ENCODE peak calls at places on chromosomes 11 and 22, in five cellular contexts. S, F, D, K and A are unnamed samples.

GRCh38 chr11:43576834-43577521 is 103.6 kb upstream of the HSD17B12 start:
- DNase-seq in S (peak; percentile 62), F (peak; percentile 44), D (peak; percentile 12), K (peak; percentile 65), A (peak; percentile 48)

GRCh38 chr11:8031248-8032115 is 44.3 kb downstream of the EIF3F start:
- DNase-seq in S (no peak), F (no peak), D (no peak), K (peak; percentile 32), A (no peak)

GRCh38 chr22:47125603-47126002 is 363.2 kb downstream of the TBC1D22A start:
- DNase-seq in S (peak; percentile 27), F (no peak), D (peak; percentile 12), K (no peak), A (no peak)

GRCh38 chr22:43343262-43343988 is at the start of gene SCUBE1:
- DNase-seq in S (peak; percentile 17), F (peak; percentile 63), D (no peak), K (peak; percentile 71), A (peak; percentile 35)

GRCh38 chr11:41494716-41495115 is 35.3 kb upstream of the LRRC4C start:
- DNase-seq in S (no peak), F (no peak), D (no peak), K (no peak), A (no peak)

GRCh38 chr22:31692186-31692886 is 30.3 kb upstream of the PISD start:
- DNase-seq in S (no peak), F (no peak), D (no peak), K (no peak), A (no peak)

GRCh38 chr11:112771847-112772246 is 189.4 kb upstream of the NCAM1 start:
- DNase-seq in S (no peak), F (no peak), D (no peak), K (no peak), A (no peak)

GRCh38 chr11:61917357-61918109 is at the start of gene RAB3IL1:
- DNase-seq in S (peak; percentile 30), F (peak; percentile 56), D (no peak), K (peak; percentile 63), A (peak; percentile 79)

GRCh38 chr22:29151316-29151715 is 54.4 kb upstream of the EMID1 start:
- DNase-seq in S (no peak), F (peak; percentile 3), D (no peak), K (no peak), A (no peak)

GRCh38 chr22:48336339-48337060 is 1491.2 kb downstream of the BRD1 start:
- DNase-seq in S (no peak), F (no peak), D (no peak), K (no peak), A (no peak)

GRCh38 chr22:47921906-47922305 is 1159.5 kb downstream of the TBC1D22A start:
- DNase-seq in S (no peak), F (no peak), D (no peak), K (no peak), A (no peak)

GRCh38 chr11:112315057-112315720 is 54.5 kb upstream of the PLET1 start:
- DNase-seq in S (no peak), F (no peak), D (no peak), K (no peak), A (no peak)

GRCh38 chr11:118608268-118609214 is 1.1 kb downstream of the PHLDB1 start:
- DNase-seq in S (peak; percentile 49), F (peak; percentile 59), D (no peak), K (peak; percentile 76), A (peak; percentile 89)

GRCh38 chr11:8693010-8693551 is 10.5 kb downstream of the RPL27A start:
- DNase-seq in S (no peak), F (no peak), D (no peak), K (no peak), A (no peak)

GRCh38 chr22:38246692-38247091 is 26.1 kb downstream of the TMEM184B start:
- DNase-seq in S (no peak), F (no peak), D (no peak), K (no peak), A (peak; percentile 64)

GRCh38 chr22:38240734-38241252 is 32.0 kb downstream of the TMEM184B start:
- DNase-seq in S (peak; percentile 73), F (peak; percentile 71), D (peak; percentile 69), K (peak; percentile 61), A (no peak)

GRCh38 chr22:38244106-38244505 is 28.7 kb downstream of the TMEM184B start:
- DNase-seq in S (no peak), F (no peak), D (no peak), K (no peak), A (no peak)

GRCh38 chr22:38246046-38246658 is 26.7 kb downstream of the TMEM184B start:
- DNase-seq in S (no peak), F (no peak), D (no peak), K (no peak), A (no peak)

DNA sequence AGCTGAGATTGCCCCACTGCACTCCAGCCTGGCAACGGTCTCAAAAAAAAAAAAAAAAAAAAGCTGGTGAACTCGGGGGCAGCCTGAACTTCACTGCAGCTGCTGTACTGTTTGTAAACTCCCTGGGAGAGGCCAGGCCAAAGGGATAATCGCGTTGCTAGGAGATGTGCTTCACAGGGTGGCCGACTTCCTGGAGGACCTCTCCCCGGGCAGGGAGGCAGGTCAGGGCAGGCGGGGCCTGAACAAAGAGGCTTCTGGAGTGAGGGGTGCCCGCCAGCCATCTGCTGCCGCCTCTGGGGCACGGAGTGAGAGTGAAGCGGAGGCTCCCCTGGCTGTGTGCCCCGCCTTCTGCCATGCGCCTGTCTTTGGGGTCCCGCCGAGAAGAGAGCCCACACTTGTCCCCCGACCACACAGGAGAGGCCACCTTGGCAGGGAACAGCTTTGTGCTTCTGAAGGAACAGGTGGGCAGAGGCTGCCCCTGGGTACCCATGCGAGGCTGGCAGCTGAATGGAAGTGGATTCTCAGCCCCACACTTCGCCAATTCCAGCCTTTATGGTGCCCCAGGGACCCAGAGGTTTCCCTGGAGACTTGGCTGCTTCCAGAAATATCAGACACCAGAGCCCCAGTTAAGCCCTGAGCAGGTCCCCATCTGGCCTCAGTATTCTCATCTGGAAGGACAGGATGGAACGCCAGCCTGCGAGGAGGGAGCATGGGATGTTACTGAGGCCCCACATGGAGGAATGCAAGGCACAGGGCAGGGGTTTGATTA is 29.6 kb downstream of the TMEM184B start:
- DNase-seq in S (peak; percentile 57), F (peak; percentile 71), D (no peak), K (no peak), A (peak; percentile 67)
- H3K4me1 ChIP-seq in S (peaks cover 49% of the 10 kb centered on the region), F (peaks cover 42% of the 10 kb centered on the region), D (peaks cover 26% of the 10 kb centered on the region), K (peaks cover 18% of the 10 kb centered on the region), A (peaks cover 10% of the 10 kb centered on the region)

GRCh38 chr22:37331811-37332536 is 49.7 kb downstream of the CYTH4 start:
- DNase-seq in S (peak; percentile 66), F (no peak), D (no peak), K (no peak), A (no peak)

GRCh38 chr22:37334859-37335818 is 52.8 kb downstream of the CYTH4 start:
- DNase-seq in S (peak; percentile 59), F (no peak), D (no peak), K (no peak), A (no peak)

GRCh38 chr22:37335819-37336199 is 53.5 kb downstream of the CYTH4 start:
- DNase-seq in S (no peak), F (no peak), D (no peak), K (no peak), A (no peak)

GRCh38 chr22:37334461-37334858 is 52.2 kb downstream of the CYTH4 start:
- DNase-seq in S (no peak), F (no peak), D (no peak), K (no peak), A (no peak)

DNA sequence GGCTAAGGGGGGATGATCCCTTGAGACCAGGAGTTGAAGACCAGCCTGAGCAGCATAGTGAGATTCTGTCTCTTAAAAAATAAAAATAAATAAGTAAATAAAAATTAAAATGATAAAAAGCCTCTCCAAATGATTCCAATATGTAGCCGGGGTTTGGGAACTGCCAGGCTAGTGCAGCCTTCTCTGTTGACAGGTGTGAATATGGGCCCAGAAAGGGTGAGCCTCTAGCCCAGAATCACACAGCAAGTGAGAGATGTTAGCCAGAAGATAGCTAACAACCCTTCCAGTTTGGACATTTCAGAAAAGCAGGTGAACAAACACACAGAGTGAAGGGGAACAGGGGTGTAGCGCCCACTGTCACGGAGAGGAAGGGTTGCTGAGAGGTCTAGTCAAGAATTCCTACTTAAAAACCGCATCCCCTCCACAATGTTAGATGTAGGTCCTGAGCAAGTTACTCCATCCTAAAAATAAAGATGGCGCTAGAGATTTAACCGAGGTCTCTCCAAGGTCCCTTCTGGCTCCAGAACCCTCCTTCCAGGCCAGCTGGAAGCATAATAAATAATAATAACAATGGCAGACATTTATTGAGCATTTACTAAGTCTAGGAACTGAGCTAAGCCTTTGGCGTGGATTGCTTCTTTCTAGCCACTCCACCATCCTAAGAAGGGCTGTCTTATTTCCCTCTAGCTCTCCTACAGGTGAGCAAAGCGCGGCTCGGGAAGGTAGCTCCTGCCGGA is 51.6 kb downstream of the CYTH4 start:
- DNase-seq in S (no peak), F (no peak), D (no peak), K (no peak), A (no peak)
- TF ChIP-seq POLR2A in S (no peak), F (no peak), D (no peak), K (no peak), A (no peak)

DNA sequence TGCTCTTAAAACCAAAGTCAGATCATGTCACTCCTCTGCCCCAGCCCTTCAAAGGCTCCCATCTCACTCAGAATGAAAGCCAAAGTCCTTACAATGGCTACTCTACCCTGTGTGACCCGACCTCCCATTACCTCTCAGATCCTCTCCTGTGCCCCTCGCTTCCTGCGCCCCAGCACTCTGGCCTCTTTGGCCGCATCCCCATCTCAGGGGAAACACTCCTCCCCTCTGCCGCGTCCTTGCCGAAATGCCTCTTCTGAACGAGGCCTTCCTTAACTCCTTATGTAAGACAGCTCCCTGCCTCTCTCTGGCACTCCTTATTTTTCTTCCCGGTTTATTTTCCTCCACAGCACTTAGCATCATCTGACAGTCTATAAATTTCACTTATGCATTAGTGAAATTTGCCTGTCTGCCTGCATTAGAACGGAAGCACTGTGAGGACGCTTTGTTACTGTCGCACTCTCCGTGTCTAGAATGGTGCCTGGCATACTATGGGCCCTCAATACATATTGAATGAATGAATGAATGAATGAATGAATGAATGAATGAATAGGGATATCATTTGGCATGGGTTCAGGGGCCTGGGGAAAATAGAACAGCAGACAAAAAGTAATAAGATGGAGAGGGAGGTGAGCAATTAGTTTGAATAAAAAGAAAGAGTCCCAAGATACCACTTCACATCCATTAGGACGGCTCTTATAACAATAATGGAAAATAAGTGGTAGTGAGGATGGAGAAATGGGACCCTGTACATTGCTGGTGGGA is 137.8 kb downstream of the CEP164 start:
- DNase-seq in S (no peak), F (no peak), D (no peak), K (no peak), A (no peak)
- H3K4me1 ChIP-seq in S (no peaks in the 10 kb centered on the region), F (no peaks in the 10 kb centered on the region), D (no peaks in the 10 kb centered on the region), K (no peaks in the 10 kb centered on the region), A (no peaks in the 10 kb centered on the region)

GRCh38 chr11:18012314-18012905 is 437 bp downstream of the SERGEF start:
- DNase-seq in S (peak; percentile 20), F (peak; percentile 27), D (no peak), K (peak; percentile 30), A (peak; percentile 38)
- TF ChIP-seq POLR2A in S (no peak), F (no peak), D (no peak), K (no peak), A (no peak)